ENCODE peak calls at places on chromosomes 13 and 19, in seven cellular contexts. U is Calu3, O is ovary, N is foreskin fibroblast, B is nephron progenitor cell, G is GM12864, C is uterus. V is an unnamed sample.

GRCh38 chr19:35247526-35248309 is 1.1 kb upstream of the LSR start:
- DNase-seq in U (peak; percentile 97), C (no peak), O (no peak), G (peak; percentile 66), N (no peak), B (peak; percentile 85), V (peak; percentile 69)

GRCh38 chr13:113839536-113840204 is 24.2 kb downstream of the GAS6 start:
- DNase-seq in C (no peak), G (no peak), N (no peak), B (no peak), U (no peak), O (peak; percentile 12), V (no peak)

GRCh38 chr13:66778461-66778860 is 451.7 kb downstream of the PCDH9 start:
- DNase-seq in U (no peak), B (no peak), C (no peak), N (no peak), G (no peak), O (no peak), V (no peak)

GRCh38 chr13:106609116-106609515 is 41.2 kb upstream of the ARGLU1 start:
- DNase-seq in C (no peak), O (no peak), B (no peak), N (no peak), G (no peak), U (no peak), V (no peak)

GRCh38 chr13:79741006-79741405 is 260.1 kb downstream of the NDFIP2 start:
- DNase-seq in G (no peak), O (peak; percentile 77), C (no peak), N (peak; percentile 30), B (peak; percentile 23), U (no peak), V (no peak)

GRCh38 chr19:58098682-58098998 is 609 bp upstream of the ZSCAN18 start:
- DNase-seq in C (no peak), B (no peak), G (no peak), O (no peak), U (no peak), N (no peak), V (no peak)

GRCh38 chr13:108494991-108495661 is 134.3 kb upstream of the MYO16 start:
- DNase-seq in U (no peak), C (no peak), N (no peak), G (no peak), O (no peak), B (no peak), V (no peak)

GRCh38 chr13:74134777-74135305 is 637 bp upstream of the KLF12 start:
- DNase-seq in O (peak; percentile 51), C (peak; percentile 30), U (peak; percentile 41), N (no peak), B (peak; percentile 71), G (no peak), V (peak; percentile 74)

GRCh38 chr19:42411581-42412178 is 15.5 kb downstream of the LIPE start:
- DNase-seq in B (no peak), U (no peak), C (no peak), G (no peak), N (no peak), O (no peak), V (no peak)

GRCh38 chr19:6056801-6057650 is 53.3 kb downstream of the RFX2 start:
- DNase-seq in O (peak; percentile 83), U (peak; percentile 66), G (no peak), N (peak; percentile 89), B (no peak), C (peak; percentile 91), V (no peak)

GRCh38 chr13:44879452-44880058 is 109.7 kb downstream of the NUFIP1 start:
- DNase-seq in B (no peak), N (peak; percentile 59), G (peak; percentile 5), U (peak; percentile 15), C (no peak), O (no peak), V (no peak)
- TF ChIP-seq CTCF in B (peak; percentile 8), N (peak; percentile 43), G (peak; percentile 68), U (no peak), C (peak; percentile 2), O (no peak), V (no peak)

GRCh38 chr19:4206818-4207484 is 22.4 kb upstream of the EBI3 start:
- DNase-seq in G (no peak), N (peak; percentile 32), B (no peak), U (peak; percentile 16), O (no peak), C (no peak), V (no peak)
- TF ChIP-seq CTCF in G (peak; percentile 27), N (peak; percentile 34), B (no peak), U (no peak), O (no peak), C (no peak), V (no peak)

GRCh38 chr13:49791214-49791752 is 1.2 kb downstream of the KPNA3 start:
- DNase-seq in C (no peak), G (peak; percentile 45), U (no peak), N (no peak), O (no peak), B (no peak), V (no peak)

GRCh38 chr13:49791753-49792549 is 531 bp downstream of the KPNA3 start:
- DNase-seq in U (peak; percentile 28), N (no peak), C (peak; percentile 34), G (peak; percentile 4), B (peak; percentile 67), O (peak; percentile 37), V (peak; percentile 38)

GRCh38 chr13:49789961-49790360 is 2.5 kb downstream of the KPNA3 start:
- DNase-seq in U (no peak), G (no peak), B (no peak), N (no peak), O (no peak), C (no peak), V (no peak)

GRCh38 chr13:49792550-49793324 is at the start of gene KPNA3:
- DNase-seq in B (peak; percentile 95), C (peak; percentile 95), G (peak; percentile 85), N (peak; percentile 97), U (peak; percentile 89), O (peak; percentile 96), V (peak; percentile 91)
- TF ChIP-seq CTCF in B (no peak), C (no peak), G (peak; percentile 3), N (no peak), U (no peak), O (no peak), V (no peak)

GRCh38 chr13:60155978-60156377 is 7.8 kb downstream of the DIAPH3 start:
- DNase-seq in N (no peak), B (no peak), U (no peak), O (no peak), G (no peak), C (no peak), V (no peak)
- TF ChIP-seq CTCF in N (no peak), B (no peak), U (no peak), O (no peak), G (peak; percentile 18), C (no peak), V (no peak)

GRCh38 chr13:33867472-33867871 is 49.5 kb downstream of the RFC3 start:
- DNase-seq in G (no peak), O (no peak), U (no peak), N (no peak), C (no peak), B (no peak), V (no peak)
- TF ChIP-seq CTCF in G (peak; percentile 11), O (no peak), U (no peak), N (no peak), C (no peak), B (no peak), V (no peak)

DNA sequence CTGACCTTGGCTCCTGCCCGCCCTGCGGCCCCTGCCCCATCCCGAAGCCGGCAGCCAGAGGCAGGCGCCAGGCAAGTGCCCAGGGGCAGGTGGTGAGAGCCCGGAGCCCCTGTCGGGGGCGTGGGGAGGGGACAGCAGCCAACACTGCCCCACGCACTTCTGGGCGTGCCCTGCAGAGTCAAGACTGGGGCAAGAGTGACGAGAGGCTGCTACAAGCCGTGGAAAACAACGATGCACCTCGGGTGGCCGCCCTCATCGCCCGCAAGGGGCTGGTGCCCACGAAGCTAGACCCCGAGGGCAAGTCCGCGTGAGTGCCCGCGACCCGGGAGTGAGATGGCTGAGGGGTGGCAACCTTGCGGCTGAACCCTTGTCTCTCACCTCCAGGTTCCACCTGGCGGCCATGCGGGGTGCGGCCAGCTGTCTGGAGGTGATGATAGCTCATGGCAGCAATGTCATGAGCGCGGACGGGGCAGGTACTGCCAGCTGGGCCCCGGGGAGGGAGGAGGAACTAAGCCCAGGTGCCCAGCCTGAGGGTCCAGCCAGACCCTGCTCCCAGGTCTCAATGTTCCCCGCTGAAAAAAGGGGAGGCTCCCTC is 17.3 kb downstream of the ANKRD24 start:
- DNase-seq in B (no peak), U (peak; percentile 37), C (no peak), G (no peak), O (no peak), N (no peak), V (no peak)
- TF ChIP-seq CTCF in B (peak; percentile 17), U (no peak), C (no peak), G (no peak), O (no peak), N (no peak), V (peak; percentile 28)

GRCh38 chr19:50878851-50879250 is 5.6 kb downstream of the KLK2 start:
- DNase-seq in G (no peak), O (no peak), C (no peak), U (no peak), B (no peak), N (no peak), V (no peak)

GRCh38 chr19:50877338-50877737 is 4.1 kb downstream of the KLK2 start:
- DNase-seq in U (no peak), G (no peak), O (no peak), N (no peak), C (no peak), B (no peak), V (no peak)

GRCh38 chr19:50880241-50880640 is 7.0 kb downstream of the KLK2 start:
- DNase-seq in O (no peak), B (no peak), U (no peak), C (no peak), N (no peak), G (no peak), V (no peak)

DNA sequence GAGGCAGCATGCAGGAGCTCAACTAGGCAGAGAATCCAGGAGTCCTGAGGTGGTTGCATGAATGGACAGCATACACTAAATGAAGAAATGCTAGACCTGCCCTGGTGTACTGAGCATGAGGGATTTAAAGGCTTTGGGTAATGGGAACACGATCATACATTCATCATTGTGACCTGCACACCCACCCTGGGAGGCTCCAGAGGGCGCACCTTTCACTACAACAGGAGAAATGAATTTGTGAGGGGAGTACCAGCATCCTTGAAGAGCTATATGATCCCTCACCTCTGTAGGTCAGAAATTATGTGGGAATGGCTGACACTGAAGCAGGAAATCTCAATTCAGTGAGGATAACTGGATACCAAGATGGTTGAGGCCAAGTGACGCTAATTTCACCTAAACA is 8.9 kb downstream of the KLK2 start:
- DNase-seq in G (no peak), C (no peak), N (no peak), O (no peak), U (no peak), B (no peak), V (no peak)
- TF ChIP-seq CTCF in G (no peak), C (no peak), N (no peak), O (no peak), U (no peak), B (no peak), V (no peak)

V was measured in mesothelial cell of epicardium.